ENCODE peak calls at places on chromosome 1, in six cellular contexts. E is lung, K is AG04450, I is brain microvascular endothelial cell, B is pancreas, X is aorta. G is an unnamed sample.

GRCh38 chr1:248622491-248623106 is 12.3 kb downstream of the OR2T11 start:
- DNase-seq in E (no peak), K (no peak), I (no peak), B (no peak), X (no peak), G (peak)

GRCh38 chr1:97820470-97821188 is 100.2 kb downstream of the DPYD start:
- DNase-seq in E (no peak), K (peak), I (peak), B (no peak), X (no peak), G (peak)

GRCh38 chr1:85934531-85934930 is 222.0 kb downstream of the COL24A1 start:
- DNase-seq in E (no peak), K (peak), I (no peak), B (no peak), X (no peak), G (no peak)

GRCh38 chr1:224762046-224762445 is 145.9 kb downstream of the CNIH3 start:
- DNase-seq in E (no peak), K (no peak), I (no peak), B (no peak), X (no peak), G (no peak)

GRCh38 chr1:88698764-88699163 is 14.7 kb downstream of the PKN2 start:
- DNase-seq in E (no peak), K (no peak), I (no peak), B (no peak), X (no peak), G (no peak)

GRCh38 chr1:239785576-239785975 is 306.1 kb upstream of the FMN2 start:
- DNase-seq in E (no peak), K (no peak), I (no peak), B (no peak), X (no peak), G (no peak)

GRCh38 chr1:10599194-10599861 is 124.6 kb downstream of the PEX14 start:
- DNase-seq in E (no peak), K (peak), I (peak), B (no peak), X (no peak), G (no peak)

GRCh38 chr1:67682659-67683197 is 2.3 kb upstream of the GADD45A start:
- DNase-seq in E (no peak), K (peak), I (peak), B (no peak), X (no peak), G (peak)

GRCh38 chr1:235513495-235514366 is 9.5 kb upstream of the B3GALNT2 start:
- DNase-seq in E (no peak), K (peak), I (peak), B (peak), X (no peak), G (peak)

GRCh38 chr1:28925350-28925891 is 11.1 kb downstream of the EPB41 start:
- DNase-seq in E (no peak), K (no peak), I (no peak), B (no peak), X (no peak), G (no peak)

GRCh38 chr1:28933277-28933676 is 18.9 kb downstream of the EPB41 start:
- DNase-seq in E (no peak), K (no peak), I (no peak), B (no peak), X (no peak), G (no peak)

GRCh38 chr1:28928306-28928987 is 14.1 kb downstream of the EPB41 start:
- DNase-seq in E (no peak), K (no peak), I (no peak), B (no peak), X (no peak), G (peak)

GRCh38 chr1:28926629-28927441 is 12.5 kb downstream of the EPB41 start:
- DNase-seq in E (no peak), K (no peak), I (no peak), B (no peak), X (no peak), G (peak)

DNA sequence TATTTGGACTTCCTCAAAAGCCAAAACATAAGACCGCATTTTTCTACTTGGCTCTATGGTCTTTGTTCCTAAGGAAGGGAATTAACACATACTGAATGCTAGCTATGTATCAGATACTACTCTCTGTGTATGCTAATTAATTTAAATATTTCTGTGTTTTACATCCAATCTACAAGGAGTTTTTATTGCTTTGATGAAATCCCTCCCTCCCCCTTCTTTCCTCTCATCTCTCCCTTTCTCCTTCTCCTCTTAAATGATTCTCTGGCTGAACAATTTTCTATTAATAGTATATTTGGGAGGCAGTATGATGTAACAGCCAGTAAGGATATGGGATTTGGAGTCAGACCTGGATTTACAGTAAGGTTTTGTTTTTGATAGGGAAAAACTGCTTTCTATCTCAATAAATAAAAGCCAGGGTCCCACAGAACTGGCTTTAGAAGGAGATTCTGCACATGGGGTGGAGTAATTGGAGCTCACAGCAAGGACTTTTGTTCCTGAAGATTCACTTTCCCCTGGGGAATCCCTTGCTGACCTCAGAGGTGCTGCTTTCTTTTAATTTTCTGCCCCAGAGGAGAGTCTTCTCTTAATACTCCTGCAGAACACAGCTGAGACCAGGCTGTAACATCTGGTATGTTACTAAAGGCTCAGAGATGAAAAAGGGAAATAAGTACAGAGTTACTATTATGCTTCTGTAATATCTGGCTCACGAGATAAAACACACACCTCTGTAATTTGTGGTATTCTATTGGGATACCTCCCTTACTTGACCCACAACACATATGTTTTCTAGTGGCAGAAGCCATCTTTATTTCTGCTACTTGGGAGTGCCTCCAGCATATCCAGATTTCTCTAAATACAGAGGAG is 13.3 kb downstream of the EPB41 start:
- DNase-seq in E (no peak), K (no peak), I (no peak), B (no peak), X (no peak), G (peak)
- H3K4me3 ChIP-seq in E (no peak), K (no peak), I (no peak), B (no peak), X (no peak), G (peak)

GRCh38 chr1:243233908-243234307 is 21.2 kb downstream of the CEP170 start:
- DNase-seq in E (no peak), K (peak), I (peak), B (no peak), X (no peak), G (no peak)

GRCh38 chr1:243234978-243235657 is 20.0 kb downstream of the CEP170 start:
- DNase-seq in E (no peak), K (peak), I (no peak), B (no peak), X (no peak), G (no peak)

GRCh38 chr1:243230914-243231313 is 24.2 kb downstream of the CEP170 start:
- DNase-seq in E (no peak), K (no peak), I (no peak), B (no peak), X (no peak), G (peak)

DNA sequence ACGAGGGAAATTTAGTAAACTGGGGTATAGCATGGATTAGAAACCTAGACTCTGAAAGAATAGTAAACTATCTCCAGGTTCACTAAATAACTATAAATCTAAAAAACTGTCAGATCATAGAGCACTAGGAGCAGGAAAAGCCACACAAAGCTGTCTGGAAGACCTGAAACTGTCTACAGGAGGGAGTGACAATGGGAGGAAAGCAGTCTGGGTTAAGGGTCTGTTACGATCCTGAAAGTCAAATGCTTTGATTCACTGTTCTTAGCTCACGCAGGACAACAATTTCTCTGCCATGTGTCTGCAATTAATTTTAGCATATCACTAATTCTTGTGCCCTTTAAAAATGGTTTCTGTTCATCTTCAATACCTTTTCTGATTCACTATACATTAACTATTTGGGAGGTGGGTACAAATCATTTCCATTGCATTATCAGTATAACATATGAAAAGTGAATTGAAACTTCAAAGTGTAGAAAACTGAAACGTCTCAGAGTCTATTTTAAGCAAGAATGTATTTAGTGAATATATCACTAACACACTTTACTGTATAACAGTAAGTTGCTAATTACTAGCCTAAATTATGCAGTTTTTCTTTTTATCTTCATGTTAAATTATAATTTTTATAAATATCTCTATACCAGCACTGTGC is 18.4 kb downstream of the CEP170 start:
- DNase-seq in E (no peak), K (no peak), I (no peak), B (no peak), X (no peak), G (no peak)
- H3K4me3 ChIP-seq in E (no peak), K (no peak), I (no peak), B (no peak), X (no peak), G (no peak)

DNA sequence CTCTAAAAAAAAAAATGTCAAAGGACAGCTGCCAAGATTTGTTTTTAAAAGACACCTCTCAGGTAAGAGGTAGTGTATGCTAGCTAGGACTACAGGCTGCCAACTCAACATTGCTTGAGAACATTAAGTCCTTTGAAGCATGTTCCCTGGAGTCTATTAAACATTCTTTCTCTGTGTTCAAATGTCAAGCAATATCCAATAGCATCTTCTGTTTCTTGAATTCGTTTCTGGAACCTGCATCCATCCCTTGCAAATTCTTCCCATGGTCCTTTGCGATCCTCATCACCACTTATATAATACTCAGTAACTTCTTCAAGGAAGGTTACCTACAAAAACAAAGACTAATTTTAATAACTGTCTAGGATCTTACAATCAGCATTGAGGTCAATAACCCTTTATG is 5.6 kb downstream of the PPP1R15B start:
- DNase-seq in E (no peak), K (no peak), I (no peak), B (no peak), X (no peak), G (peak)
- H3K4me3 ChIP-seq in E (no peak), K (peak), I (peak), B (peak), X (peak), G (no peak)

DNA sequence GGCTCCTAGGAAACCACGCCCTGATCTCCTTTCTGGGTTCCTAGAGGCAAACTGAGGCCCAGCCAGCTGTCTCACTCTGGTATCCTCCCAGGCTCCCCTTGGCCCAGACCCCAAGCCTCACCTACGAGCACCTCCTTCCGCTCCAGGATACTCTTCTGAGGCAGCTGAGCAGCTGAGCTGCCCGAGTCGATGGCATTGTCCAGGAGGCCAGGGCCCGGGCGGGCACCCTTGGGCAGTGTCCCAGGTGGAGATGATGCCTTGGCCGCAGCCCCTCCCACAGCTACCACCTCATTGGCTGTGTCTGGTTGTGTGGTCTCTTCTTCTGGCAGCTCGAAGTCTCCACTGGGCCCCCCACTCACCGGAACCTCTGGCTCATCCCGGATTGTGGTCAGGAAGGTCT is 34.4 kb downstream of the SDC3 start:
- DNase-seq in E (no peak), K (no peak), I (no peak), B (no peak), X (peak), G (no peak)
- H3K4me3 ChIP-seq in E (no peak), K (no peak), I (no peak), B (no peak), X (no peak), G (no peak)

DNA sequence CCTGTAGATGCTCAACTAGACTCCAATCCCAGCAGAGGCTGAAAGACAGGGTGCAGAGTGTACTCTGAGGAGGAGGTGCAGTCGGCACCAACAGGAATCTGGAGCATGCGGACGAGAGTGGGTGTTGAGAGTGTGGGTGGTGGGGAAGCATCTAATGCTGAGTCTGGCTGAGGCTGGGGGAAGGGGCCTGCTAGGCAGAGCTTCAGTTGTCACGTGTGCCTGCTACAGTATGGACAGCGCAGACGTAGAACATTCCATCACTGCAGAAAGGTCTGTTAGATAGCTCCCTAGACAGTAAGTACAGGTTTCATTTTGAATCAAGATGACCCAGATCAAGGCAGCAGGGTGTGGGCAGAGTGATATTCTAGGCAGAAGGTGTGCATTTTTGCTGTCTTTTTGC is 23.1 kb downstream of the SNAP47 start:
- DNase-seq in E (no peak), K (no peak), I (no peak), B (no peak), X (no peak), G (no peak)
- H3K4me3 ChIP-seq in E (no peak), K (no peak), I (no peak), B (no peak), X (no peak), G (no peak)

GRCh38 chr1:29121516-29121937 is 2.2 kb downstream of the TMEM200B start:
- DNase-seq in E (no peak), K (no peak), I (no peak), B (no peak), X (no peak), G (peak)
- H3K4me3 ChIP-seq in E (no peak), K (peak), I (peak), B (peak), X (peak), G (peak)

DNA sequence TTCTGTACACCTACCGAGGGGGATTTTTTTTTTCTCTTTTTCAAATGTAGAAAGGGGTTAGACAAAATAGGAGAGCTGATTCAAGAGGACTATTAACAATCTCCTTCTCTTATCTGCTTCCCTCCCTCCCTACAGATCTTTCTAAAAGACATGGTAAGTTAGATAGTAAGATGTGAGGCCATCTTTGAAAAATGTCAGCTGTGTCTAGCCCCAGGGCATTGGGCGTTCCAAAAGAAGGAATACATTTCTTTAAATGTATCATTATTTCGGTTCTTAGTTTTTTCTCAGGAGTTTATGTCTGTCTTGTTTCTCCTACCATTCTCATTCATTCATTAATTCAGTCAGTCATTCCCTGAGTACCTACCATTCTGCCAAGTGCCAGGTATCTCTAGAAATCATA is 27.2 kb downstream of the BCL9 start:
- DNase-seq in E (no peak), K (no peak), I (no peak), B (no peak), X (no peak), G (no peak)
- H3K4me3 ChIP-seq in E (no peak), K (no peak), I (no peak), B (no peak), X (no peak), G (no peak)

DNA sequence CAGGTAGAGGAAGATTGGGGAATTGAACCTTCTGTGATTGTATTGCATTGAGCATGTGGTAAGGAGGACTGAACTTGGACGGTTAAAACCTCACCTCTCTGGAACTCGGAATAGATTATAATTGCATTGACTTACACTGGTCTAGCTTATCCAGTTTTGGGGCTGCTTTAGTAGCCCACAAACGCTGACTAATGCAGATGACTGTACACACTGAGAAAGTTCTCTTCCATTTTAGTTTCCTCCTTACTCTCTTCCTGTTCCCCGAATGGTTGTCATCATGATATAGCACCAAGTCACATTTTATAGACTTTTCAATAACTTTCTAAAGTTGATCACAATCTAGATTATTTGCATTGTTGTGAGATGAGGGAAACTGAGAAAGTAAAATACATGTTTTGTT is 78.2 kb downstream of the NFIA start:
- DNase-seq in E (no peak), K (no peak), I (peak), B (no peak), X (no peak), G (no peak)
- H3K4me3 ChIP-seq in E (no peak), K (no peak), I (no peak), B (no peak), X (no peak), G (no peak)

DNA sequence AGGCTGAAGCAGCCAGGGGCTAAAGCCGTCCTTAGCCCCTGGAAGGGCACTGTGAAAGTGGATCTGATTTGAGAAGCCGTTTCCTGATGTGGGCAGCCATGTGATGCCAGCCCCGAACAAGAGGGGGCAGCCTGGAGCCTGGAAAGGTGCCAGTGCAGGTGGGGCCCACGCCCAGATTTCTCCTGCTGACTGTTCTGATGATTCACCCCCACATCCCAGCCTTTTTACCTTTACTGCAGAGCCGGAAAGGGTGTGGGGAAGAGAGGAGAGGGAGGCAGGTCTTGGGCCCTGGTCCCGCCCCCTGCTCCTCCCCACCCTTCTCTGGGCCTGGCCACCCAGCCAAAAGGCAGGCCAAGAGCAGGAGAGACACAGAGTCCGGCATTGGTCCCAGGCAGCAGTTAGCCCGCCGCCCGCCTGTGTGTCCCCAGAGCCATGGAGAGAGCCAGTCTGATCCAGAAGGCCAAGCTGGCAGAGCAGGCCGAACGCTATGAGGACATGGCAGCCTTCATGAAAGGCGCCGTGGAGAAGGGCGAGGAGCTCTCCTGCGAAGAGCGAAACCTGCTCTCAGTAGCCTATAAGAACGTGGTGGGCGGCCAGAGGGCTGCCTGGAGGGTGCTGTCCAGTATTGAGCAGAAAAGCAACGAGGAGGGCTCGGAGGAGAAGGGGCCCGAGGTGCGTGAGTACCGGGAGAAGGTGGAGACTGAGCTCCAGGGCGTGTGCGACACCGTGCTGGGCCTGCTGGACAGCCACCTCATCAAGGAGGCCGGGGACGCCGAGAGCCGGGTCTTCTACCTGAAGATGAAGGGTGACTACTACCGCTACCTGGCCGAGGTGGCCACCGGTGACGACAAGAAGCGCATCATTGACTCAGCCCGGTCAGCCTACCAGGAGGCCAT is at the start of gene SFN:
- DNase-seq in E (peak), K (no peak), I (no peak), B (peak), X (no peak), G (no peak)
- H3K4me3 ChIP-seq in E (peak), K (peak), I (no peak), B (peak), X (no peak), G (peak)